ENCODE peak calls at places on chromosome 21, in six cellular contexts. D, H, C, S, W and V are unnamed samples.

GRCh38 chr21:38699048-38699447 is 106.7 kb upstream of the ETS2 start:
- DNase-seq in D (no peak), H (no peak), C (no peak), S (peak), W (no peak), V (no peak)

GRCh38 chr21:39281207-39281606 is 32.2 kb downstream of the BRWD1 start:
- DNase-seq in D (no peak), H (no peak), C (no peak), S (no peak), W (no peak), V (no peak)

GRCh38 chr21:27269646-27270045 is 302.8 kb upstream of the ADAMTS5 start:
- DNase-seq in D (no peak), H (peak), C (no peak), S (peak), W (no peak), V (peak)

GRCh38 chr21:21226472-21226871 is 228.3 kb downstream of the NCAM2 start:
- DNase-seq in D (no peak), H (no peak), C (no peak), S (no peak), W (no peak), V (no peak)

GRCh38 chr21:25626752-25627151 is 12.3 kb upstream of the JAM2 start:
- DNase-seq in D (no peak), H (no peak), C (no peak), S (peak), W (peak), V (no peak)

GRCh38 chr21:35138665-35139381 is 89.7 kb upstream of the RUNX1 start:
- DNase-seq in D (no peak), H (peak), C (no peak), S (peak), W (no peak), V (peak)

GRCh38 chr21:27040738-27041137 is 73.8 kb upstream of the ADAMTS5 start:
- DNase-seq in D (no peak), H (no peak), C (no peak), S (peak), W (no peak), V (no peak)

GRCh38 chr21:39373634-39374033 is 24.7 kb upstream of the HMGN1 start:
- DNase-seq in D (no peak), H (peak), C (no peak), S (peak), W (no peak), V (peak)

GRCh38 chr21:34148826-34149558 is 75.6 kb downstream of the MRPS6 start:
- DNase-seq in D (no peak), H (no peak), C (no peak), S (no peak), W (no peak), V (no peak)

GRCh38 chr21:35178812-35179211 is 129.7 kb upstream of the RUNX1 start:
- DNase-seq in D (no peak), H (no peak), C (no peak), S (peak), W (no peak), V (peak)

GRCh38 chr21:43917515-43918384 is 52.7 kb downstream of the AGPAT3 start:
- DNase-seq in D (no peak), H (no peak), C (no peak), S (no peak), W (no peak), V (no peak)

GRCh38 chr21:39033878-39034589 is 149.2 kb downstream of the PSMG1 start:
- DNase-seq in D (no peak), H (peak), C (no peak), S (peak), W (no peak), V (peak)

GRCh38 chr21:43884861-43885370 is 19.9 kb downstream of the AGPAT3 start:
- DNase-seq in D (no peak), H (no peak), C (no peak), S (no peak), W (no peak), V (no peak)

GRCh38 chr21:19908386-19908785 is 1089.8 kb upstream of the NCAM2 start:
- DNase-seq in D (no peak), H (no peak), C (no peak), S (no peak), W (no peak), V (no peak)

GRCh38 chr21:34132202-34132601 is 58.8 kb downstream of the MRPS6 start:
- DNase-seq in D (no peak), H (no peak), C (no peak), S (no peak), W (no peak), V (no peak)

GRCh38 chr21:29504751-29505321 is 206.1 kb downstream of the BACH1 start:
- DNase-seq in D (no peak), H (peak), C (no peak), S (peak), W (no peak), V (peak)

GRCh38 chr21:35651166-35651565 is 409.2 kb downstream of the SETD4 start:
- DNase-seq in D (no peak), H (no peak), C (no peak), S (no peak), W (no peak), V (no peak)

GRCh38 chr21:28338906-28339305 is 653.8 kb downstream of the LTN1 start:
- DNase-seq in D (no peak), H (no peak), C (no peak), S (no peak), W (no peak), V (peak)

GRCh38 chr21:29189358-29189757 is 58.9 kb downstream of the MAP3K7CL start:
- DNase-seq in D (no peak), H (no peak), C (no peak), S (peak), W (no peak), V (peak)

GRCh38 chr21:34748862-34749261 is 80.1 kb downstream of the CLIC6 start:
- DNase-seq in D (no peak), H (no peak), C (no peak), S (no peak), W (no peak), V (no peak)

GRCh38 chr21:32309906-32310460 is 11.3 kb downstream of the MRAP start:
- DNase-seq in D (no peak), H (no peak), C (no peak), S (no peak), W (no peak), V (no peak)

GRCh38 chr21:33198346-33199135 is 31.2 kb upstream of the IFNAR2 start:
- DNase-seq in D (no peak), H (no peak), C (no peak), S (no peak), W (no peak), V (peak)

GRCh38 chr21:25721987-25722386 is 12.7 kb downstream of the ATP5PF start:
- DNase-seq in D (no peak), H (no peak), C (no peak), S (no peak), W (no peak), V (no peak)

GRCh38 chr21:15421947-15422346 is 307.8 kb upstream of the USP25 start:
- DNase-seq in D (no peak), H (no peak), C (no peak), S (peak), W (no peak), V (no peak)

GRCh38 chr21:38769253-38769780 is 36.4 kb upstream of the ETS2 start:
- DNase-seq in D (no peak), H (peak), C (no peak), S (no peak), W (no peak), V (peak)

GRCh38 chr21:42455196-42455595 is 40.8 kb downstream of the RSPH1 start:
- DNase-seq in D (no peak), H (no peak), C (no peak), S (peak), W (no peak), V (no peak)

GRCh38 chr21:32597205-32597604 is 11.9 kb upstream of the TCP10L start:
- DNase-seq in D (no peak), H (peak), C (no peak), S (peak), W (no peak), V (peak)

GRCh38 chr21:38301321-38302214 is 44.8 kb downstream of the KCNJ15 start:
- DNase-seq in D (no peak), H (no peak), C (no peak), S (no peak), W (no peak), V (no peak)

GRCh38 chr21:35145626-35146236 is 96.6 kb upstream of the RUNX1 start:
- DNase-seq in D (no peak), H (no peak), C (no peak), S (peak), W (no peak), V (no peak)

GRCh38 chr21:38170283-38170682 is 86.5 kb upstream of the KCNJ15 start:
- DNase-seq in D (no peak), H (peak), C (no peak), S (peak), W (no peak), V (peak)

GRCh38 chr21:23968722-23969647 is 1638.3 kb downstream of the MRPL39 start:
- DNase-seq in D (no peak), H (peak), C (peak), S (no peak), W (no peak), V (peak)

GRCh38 chr21:44029460-44030087 is 17.5 kb downstream of the TRAPPC10 start:
- DNase-seq in D (no peak), H (no peak), C (no peak), S (no peak), W (no peak), V (no peak)

GRCh38 chr21:33286600-33287456 is 20.7 kb downstream of the IL10RB start:
- DNase-seq in D (no peak), H (peak), C (peak), S (peak), W (peak), V (peak)

GRCh38 chr21:38389891-38390290 is 108.4 kb downstream of the ERG start:
- DNase-seq in D (no peak), H (no peak), C (no peak), S (no peak), W (no peak), V (no peak)

GRCh38 chr21:26909972-26910371 is 56.9 kb downstream of the ADAMTS5 start:
- DNase-seq in D (no peak), H (peak), C (no peak), S (no peak), W (no peak), V (peak)

DNA sequence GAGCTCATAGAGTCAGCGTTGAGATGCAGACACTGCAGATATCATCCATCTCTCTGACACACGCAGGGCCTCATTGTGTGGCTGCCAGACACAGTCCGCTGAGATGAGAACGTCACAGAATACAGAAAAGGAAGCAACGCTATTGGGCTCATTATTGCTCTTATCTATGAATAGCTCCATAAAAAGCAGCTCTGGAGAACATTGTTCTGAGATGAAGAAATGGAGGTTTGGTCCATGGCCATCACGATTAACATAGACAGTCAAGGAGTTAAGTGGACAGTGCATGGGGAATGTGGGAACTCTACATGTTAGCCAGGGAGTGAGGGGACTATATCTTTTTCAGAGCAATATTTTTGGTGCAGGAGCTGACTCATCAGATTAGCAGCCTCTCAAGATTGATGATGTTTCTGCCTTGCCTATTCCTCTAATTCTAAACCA is 771.6 kb upstream of the CXADR start:
- DNase-seq in D (no peak), H (peak), C (no peak), S (no peak), W (peak), V (no peak)
- TF ChIP-seq CTCF in D (no peak), H (no peak), C (no peak), S (no peak), W (no peak), V (no peak)

DNA sequence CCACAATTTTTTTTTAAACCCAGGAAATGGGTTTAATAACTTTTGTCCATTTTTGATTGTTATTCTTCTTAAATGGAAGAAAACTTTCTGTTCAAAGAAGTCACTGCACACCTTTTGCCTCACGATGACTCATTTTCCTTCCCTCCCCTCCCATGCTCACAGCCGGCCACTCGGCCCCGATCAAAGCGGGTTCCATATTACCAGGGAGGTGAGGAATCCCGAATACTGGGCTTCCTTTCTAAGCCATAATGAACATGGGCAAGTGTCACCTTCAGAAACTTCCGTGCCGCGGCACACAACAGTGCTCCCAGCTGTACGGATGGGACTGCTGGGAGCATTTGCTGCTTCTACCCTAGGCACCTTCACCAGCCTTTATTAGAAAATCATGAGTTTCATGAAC is 121.4 kb downstream of the HLCS start:
- DNase-seq in D (no peak), H (no peak), C (no peak), S (no peak), W (no peak), V (no peak)
- H3K4me3 ChIP-seq in D (no peak), H (no peak), C (no peak), S (no peak), W (no peak), V (no peak)

DNA sequence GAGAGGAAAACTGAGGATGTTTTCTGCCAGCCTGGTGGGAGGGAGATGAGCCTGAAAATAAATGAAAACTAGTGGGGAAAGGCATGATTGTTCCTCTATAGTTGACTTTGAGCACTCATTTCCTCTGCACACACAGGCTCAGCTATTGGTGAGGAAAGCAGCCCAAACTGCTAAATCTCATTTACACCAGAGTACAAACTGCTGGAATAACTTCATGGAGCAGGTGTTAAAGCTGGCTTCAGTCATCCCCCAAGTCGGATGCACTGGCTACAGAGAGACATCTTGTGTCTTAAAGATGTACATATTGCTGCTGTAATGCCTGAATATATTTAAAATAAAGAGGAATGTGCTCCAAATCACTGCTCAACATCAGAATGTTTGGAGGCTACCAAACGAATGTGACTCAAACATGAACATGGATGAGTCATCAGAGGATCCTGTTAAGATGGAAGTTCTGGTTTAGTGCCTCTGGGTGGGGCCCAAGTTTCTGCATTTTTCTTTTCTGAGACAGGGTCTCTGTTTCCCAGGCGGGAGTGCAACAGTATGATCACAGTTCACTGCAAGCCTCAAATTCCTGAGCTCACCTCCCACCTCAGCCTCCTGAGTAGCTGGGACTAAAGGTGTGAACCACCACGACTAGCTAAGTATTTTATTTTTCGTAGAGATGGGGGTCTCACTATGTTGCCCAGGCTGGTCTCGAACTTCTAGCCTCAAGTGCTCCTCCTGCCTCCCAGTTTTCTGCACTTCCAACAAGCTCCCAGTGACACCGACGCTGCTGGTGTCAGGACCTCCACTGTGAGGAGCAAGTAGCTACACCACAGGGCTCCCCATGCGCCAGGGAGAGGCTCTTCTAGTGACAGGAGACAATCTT is 79.0 kb upstream of the KRTAP19-8 start:
- DNase-seq in D (no peak), H (peak), C (no peak), S (peak), W (no peak), V (peak)
- TF ChIP-seq CTCF in D (no peak), H (no peak), C (no peak), S (no peak), W (no peak), V (no peak)

GRCh38 chr21:46096997-46097825 is 701 bp upstream of the COL6A2 start:
- DNase-seq in D (no peak), H (no peak), C (no peak), S (no peak), W (peak), V (no peak)
- H3K4me3 ChIP-seq in D (peak), H (peak), C (peak), S (no peak), W (peak), V (peak)

GRCh38 chr21:45326169-45326833 is 38.6 kb upstream of the POFUT2 start:
- DNase-seq in D (no peak), H (no peak), C (no peak), S (no peak), W (no peak), V (peak)

GRCh38 chr21:45325206-45326168 is 37.8 kb upstream of the POFUT2 start:
- DNase-seq in D (no peak), H (no peak), C (no peak), S (no peak), W (no peak), V (no peak)

GRCh38 chr21:45322960-45323461 is 35.3 kb upstream of the POFUT2 start:
- DNase-seq in D (no peak), H (no peak), C (peak), S (no peak), W (no peak), V (peak)

GRCh38 chr21:45323487-45324380 is 36.0 kb upstream of the POFUT2 start:
- DNase-seq in D (no peak), H (no peak), C (no peak), S (no peak), W (no peak), V (peak)

GRCh38 chr21:45324430-45325205 is 36.9 kb upstream of the POFUT2 start:
- DNase-seq in D (no peak), H (no peak), C (no peak), S (no peak), W (no peak), V (no peak)
- TF ChIP-seq CTCF in D (no peak), H (no peak), C (no peak), S (no peak), W (no peak), V (peak)

DNA sequence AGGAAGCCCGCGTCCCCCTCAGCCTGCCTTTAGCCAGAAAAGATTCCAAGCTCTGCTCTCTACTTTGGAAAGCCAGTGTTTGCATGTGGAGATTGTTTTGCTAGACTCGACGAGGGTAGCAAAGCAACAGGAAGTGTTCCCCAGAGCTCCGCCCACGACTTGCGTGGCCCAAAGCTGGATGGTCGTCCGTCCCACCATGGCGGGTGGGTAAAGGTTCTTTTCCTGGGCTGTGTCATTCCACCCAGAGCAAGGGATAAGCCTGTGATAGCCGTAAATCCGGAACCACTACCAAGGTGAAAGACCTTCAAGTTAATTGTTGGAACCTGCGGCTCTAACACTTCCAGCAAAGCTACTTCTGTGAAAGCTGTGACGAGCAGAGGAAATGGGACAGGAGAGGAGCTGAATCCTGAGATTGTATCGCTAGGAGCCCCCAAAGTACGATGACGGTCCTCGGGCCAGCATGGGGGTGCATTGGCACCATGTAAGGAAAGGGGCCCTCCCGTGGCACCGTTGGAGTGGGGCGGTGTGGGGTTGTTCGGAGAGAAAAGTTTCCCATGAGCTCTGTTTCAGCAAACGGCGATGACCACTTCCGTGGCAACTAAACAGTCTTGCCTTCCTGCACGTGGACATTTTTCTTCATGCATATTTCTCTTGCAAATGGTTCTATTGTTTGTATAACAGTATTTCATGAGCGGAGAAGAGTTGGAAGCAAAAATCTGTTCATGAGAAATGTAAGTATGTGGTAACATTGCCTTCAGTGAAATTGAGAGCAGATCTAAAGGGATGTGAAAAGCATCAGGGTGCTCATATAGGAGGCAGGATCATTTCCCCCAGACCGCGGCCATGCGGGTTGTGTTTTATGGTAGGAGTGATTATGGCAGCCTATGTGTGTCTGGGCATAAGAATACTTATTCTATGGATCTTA is 8.3 kb downstream of the MX2 start:
- DNase-seq in D (no peak), H (no peak), C (no peak), S (no peak), W (peak), V (no peak)
- H3K4me3 ChIP-seq in D (peak), H (no peak), C (peak), S (no peak), W (peak), V (no peak)

GRCh38 chr21:18369115-18369514 is 34.5 kb downstream of the TMPRSS15 start:
- DNase-seq in D (no peak), H (peak), C (no peak), S (no peak), W (no peak), V (no peak)

GRCh38 chr21:18373631-18374030 is 30.0 kb downstream of the TMPRSS15 start:
- DNase-seq in D (no peak), H (no peak), C (no peak), S (no peak), W (no peak), V (no peak)

GRCh38 chr21:18368193-18368592 is 35.4 kb downstream of the TMPRSS15 start:
- DNase-seq in D (no peak), H (no peak), C (no peak), S (no peak), W (no peak), V (no peak)

GRCh38 chr21:18370292-18370691 is 33.3 kb downstream of the TMPRSS15 start:
- DNase-seq in D (no peak), H (no peak), C (no peak), S (no peak), W (no peak), V (no peak)
- TF ChIP-seq CTCF in D (no peak), H (no peak), C (no peak), S (no peak), W (no peak), V (no peak)